ENCODE peak calls at places on chromosomes 16 and 17, in seven cellular contexts. A is CD4-positive, alpha-beta T cell; N is HFF-Myc; T is lower leg skin; V is AG04449; F is upper lobe of left lung; E is lung. U is an unnamed sample.

GRCh38 chr17:73340093-73340596 is 28.3 kb upstream of the CDC42EP4 start:
- DNase-seq in A (no peak), N (peak), T (peak), V (peak), F (peak), E (peak), U (no peak)

GRCh38 chr16:31427441-31428276 is 501 bp downstream of the COX6A2 start:
- DNase-seq in A (peak), N (no peak), T (peak), V (no peak), F (peak), E (peak), U (no peak)

GRCh38 chr16:16096161-16096857 is 127.0 kb downstream of the ABCC6 start:
- DNase-seq in A (no peak), N (no peak), T (no peak), V (peak), F (no peak), E (peak), U (no peak)

GRCh38 chr17:1480747-1481465 is 11.6 kb downstream of the MYO1C start:
- DNase-seq in A (no peak), N (no peak), T (no peak), V (no peak), F (no peak), E (no peak), U (no peak)

GRCh38 chr16:59053911-59054310 is 319.8 kb upstream of the GOT2 start:
- DNase-seq in A (no peak), N (no peak), T (no peak), V (no peak), F (no peak), E (no peak), U (no peak)

GRCh38 chr16:14302399-14303181 is 231.5 kb downstream of the MRTFB start:
- DNase-seq in A (no peak), N (no peak), T (no peak), V (no peak), F (no peak), E (no peak), U (peak)

GRCh38 chr17:19720631-19721426 is 4.4 kb upstream of the SLC47A2 start:
- DNase-seq in A (no peak), N (no peak), T (no peak), V (no peak), F (no peak), E (no peak), U (no peak)

GRCh38 chr17:48048321-48049140 is at the start of gene NFE2L1:
- DNase-seq in A (no peak), N (peak), T (peak), V (peak), F (peak), E (peak), U (peak)

GRCh38 chr16:1310832-1311200 is 1.4 kb downstream of the UBE2I start:
- DNase-seq in A (no peak), N (no peak), T (no peak), V (no peak), F (no peak), E (no peak), U (peak)

GRCh38 chr16:1312459-1312801 is 3.0 kb downstream of the UBE2I start:
- DNase-seq in A (no peak), N (no peak), T (no peak), V (no peak), F (no peak), E (no peak), U (no peak)

GRCh38 chr16:1309888-1310831 is 724 bp downstream of the UBE2I start:
- DNase-seq in A (no peak), N (no peak), T (no peak), V (no peak), F (peak), E (peak), U (no peak)

GRCh38 chr16:1311738-1312458 is 2.5 kb downstream of the UBE2I start:
- DNase-seq in A (no peak), N (no peak), T (no peak), V (no peak), F (no peak), E (no peak), U (no peak)

DNA sequence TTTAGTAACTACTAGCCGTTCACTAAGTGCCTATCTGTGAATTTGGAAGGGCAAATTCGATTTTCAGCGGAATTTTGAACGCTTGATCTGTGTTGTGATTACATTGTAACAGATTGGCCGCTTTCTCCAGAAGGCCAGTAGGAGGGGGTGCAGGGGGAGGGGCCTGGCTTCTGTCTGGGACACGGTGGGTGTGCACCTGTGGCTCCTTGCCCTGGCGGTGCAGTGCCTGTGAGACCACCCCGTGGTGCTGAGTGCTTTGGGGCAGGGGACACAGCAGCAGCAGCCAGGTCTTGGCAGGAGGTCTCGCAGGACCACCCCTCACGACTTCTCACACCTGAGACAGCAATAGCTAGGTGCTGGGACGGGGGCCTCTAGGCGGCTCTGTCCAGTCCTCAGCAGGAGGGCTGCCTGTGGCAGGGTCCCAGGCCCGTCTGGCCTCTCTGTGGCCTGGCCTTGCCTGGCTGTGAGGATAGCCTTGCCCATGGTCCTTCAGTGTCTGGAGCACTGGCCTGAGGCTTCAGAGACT is 1.8 kb downstream of the UBE2I start:
- DNase-seq in A (no peak), N (no peak), T (no peak), V (no peak), F (no peak), E (no peak), U (no peak)
- TF ChIP-seq CTCF in A (no peak), N (no peak), T (no peak), V (no peak), F (no peak), E (no peak), U (no peak)

GRCh38 chr16:7014756-7015155 is 317.9 kb upstream of the RBFOX1 start:
- DNase-seq in A (no peak), N (no peak), T (no peak), V (no peak), F (no peak), E (no peak), U (no peak)
- TF ChIP-seq CTCF in A (no peak), N (no peak), T (no peak), V (no peak), F (no peak), E (no peak), U (no peak)

DNA sequence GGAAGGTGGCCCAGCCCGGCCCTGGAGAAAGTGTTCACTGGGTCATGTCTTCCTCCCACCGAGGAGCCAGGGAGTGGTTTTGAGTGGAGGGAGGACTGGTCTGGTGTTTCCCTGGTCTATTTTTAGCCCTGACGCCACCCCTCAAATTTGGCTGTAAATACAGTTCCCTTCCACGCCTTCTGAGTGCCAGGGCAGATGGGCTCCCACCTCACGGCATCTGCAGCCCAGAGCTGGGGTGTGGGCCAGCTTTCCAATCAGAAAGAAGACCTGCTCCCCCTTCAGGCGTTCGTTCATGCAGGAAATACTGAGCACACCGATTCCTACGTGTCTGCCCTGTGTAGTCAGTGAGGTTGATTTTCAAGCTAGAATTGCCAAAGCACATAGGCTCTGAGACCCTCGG is 53.7 kb downstream of the SNX20 start:
- DNase-seq in A (peak), N (no peak), T (peak), V (no peak), F (peak), E (no peak), U (no peak)
- TF ChIP-seq CTCF in A (peak), N (peak), T (no peak), V (peak), F (peak), E (no peak), U (no peak)

GRCh38 chr17:65920996-65921395 is 270.9 kb downstream of the CEP112 start:
- DNase-seq in A (no peak), N (no peak), T (no peak), V (no peak), F (no peak), E (no peak), U (no peak)

GRCh38 chr17:65917560-65917959 is 274.4 kb downstream of the CEP112 start:
- DNase-seq in A (no peak), N (no peak), T (no peak), V (no peak), F (no peak), E (no peak), U (no peak)

GRCh38 chr17:65918450-65918849 is 273.5 kb downstream of the CEP112 start:
- DNase-seq in A (no peak), N (no peak), T (no peak), V (no peak), F (no peak), E (no peak), U (no peak)

GRCh38 chr17:65916425-65916824 is 275.5 kb downstream of the CEP112 start:
- DNase-seq in A (no peak), N (no peak), T (no peak), V (no peak), F (no peak), E (no peak), U (no peak)

DNA sequence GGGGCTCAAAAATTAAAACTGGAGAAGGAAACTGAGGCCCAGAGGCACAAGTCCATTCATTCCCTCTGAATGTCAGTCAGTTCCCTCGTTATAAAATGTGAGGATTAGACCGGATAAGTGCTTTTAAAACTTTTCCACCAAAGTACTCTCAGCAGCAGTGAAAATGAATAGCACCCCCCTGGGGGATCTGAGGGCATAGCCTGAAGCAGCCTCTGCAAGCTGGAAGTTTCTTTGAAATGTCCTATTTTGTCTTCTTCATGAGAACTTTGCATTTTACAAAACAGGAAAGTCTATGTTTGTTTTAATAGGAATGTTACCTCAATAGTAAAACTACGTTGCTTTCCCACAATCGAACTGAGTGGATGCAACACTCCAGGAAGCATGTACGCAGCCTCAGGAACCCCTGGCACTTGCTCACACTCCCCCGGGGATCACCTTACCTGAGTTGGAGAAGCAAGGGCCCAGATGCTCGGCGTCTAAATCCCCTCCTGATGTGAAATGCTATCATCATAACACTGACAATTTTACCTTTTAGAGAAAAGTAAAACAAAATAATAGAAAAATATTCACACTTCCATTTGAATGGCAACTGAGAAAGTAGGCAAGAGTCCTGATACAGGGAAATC is 272.9 kb downstream of the CEP112 start:
- DNase-seq in A (no peak), N (no peak), T (no peak), V (no peak), F (no peak), E (no peak), U (peak)
- TF ChIP-seq CTCF in A (no peak), N (peak), T (no peak), V (no peak), F (no peak), E (no peak), U (no peak)

GRCh38 chr17:54968259-54968953 is at the start of the genes COX11 and STXBP4:
- DNase-seq in A (peak), N (peak), T (peak), V (peak), F (peak), E (peak), U (peak)
- TF ChIP-seq CTCF in A (no peak), N (peak), T (peak), V (peak), F (peak), E (no peak), U (no peak)

GRCh38 chr17:43789482-43789881 is 9.2 kb downstream of the CFAP97D1 start:
- DNase-seq in A (no peak), N (no peak), T (no peak), V (no peak), F (no peak), E (no peak), U (no peak)

GRCh38 chr17:43791589-43791988 is 11.4 kb downstream of the CFAP97D1 start:
- DNase-seq in A (no peak), N (peak), T (no peak), V (no peak), F (no peak), E (no peak), U (no peak)

GRCh38 chr17:43784628-43785101 is 4.4 kb downstream of the CFAP97D1 start:
- DNase-seq in A (no peak), N (no peak), T (no peak), V (peak), F (no peak), E (no peak), U (no peak)

GRCh38 chr17:43787728-43788127 is 7.5 kb downstream of the CFAP97D1 start:
- DNase-seq in A (no peak), N (no peak), T (no peak), V (no peak), F (no peak), E (no peak), U (no peak)

DNA sequence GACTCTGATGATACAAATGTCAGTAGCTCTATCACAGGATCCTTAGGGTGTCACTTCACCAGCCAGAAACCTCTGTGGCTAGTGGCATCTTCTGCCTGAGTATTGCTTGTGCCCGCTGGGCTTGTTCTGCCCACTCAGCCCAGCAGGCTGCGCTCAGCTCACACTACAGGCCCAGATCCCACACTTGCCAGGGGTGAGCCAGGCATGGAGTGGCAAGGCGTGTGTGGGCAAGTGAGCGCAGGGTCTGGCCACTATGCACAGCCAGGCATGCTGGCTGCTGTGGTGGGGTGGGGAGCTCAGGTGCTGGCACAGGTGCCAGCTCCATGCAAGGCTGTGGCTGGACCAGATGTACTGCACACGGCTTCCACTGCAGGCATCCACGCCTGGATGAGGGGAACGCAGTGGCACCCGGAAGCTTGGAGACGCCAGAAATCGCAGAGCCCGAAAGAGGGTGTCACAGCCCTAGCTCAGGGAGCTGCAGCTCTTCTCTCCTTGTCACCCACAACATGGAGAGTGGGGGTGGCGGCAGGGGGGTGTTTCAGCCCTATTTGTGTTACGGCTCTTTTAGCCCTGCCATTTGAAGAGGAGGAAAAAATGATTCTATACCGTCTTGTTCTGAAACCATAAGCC is 10.2 kb downstream of the CFAP97D1 start:
- DNase-seq in A (no peak), N (no peak), T (no peak), V (no peak), F (no peak), E (no peak), U (no peak)
- TF ChIP-seq CTCF in A (no peak), N (peak), T (no peak), V (peak), F (no peak), E (no peak), U (no peak)

GRCh38 chr16:82671743-82672142 is 45.0 kb downstream of the CDH13 start:
- DNase-seq in A (no peak), N (no peak), T (no peak), V (no peak), F (no peak), E (no peak), U (no peak)
- TF ChIP-seq CTCF in A (peak), N (peak), T (no peak), V (no peak), F (no peak), E (no peak), U (peak)

GRCh38 chr16:87347932-87348615 is 30.9 kb upstream of the C16orf95 start:
- DNase-seq in A (no peak), N (no peak), T (no peak), V (no peak), F (no peak), E (no peak), U (no peak)
- TF ChIP-seq CTCF in A (no peak), N (no peak), T (no peak), V (no peak), F (no peak), E (no peak), U (no peak)